ENCODE peak calls at places on chromosomes 3 and 15, in five cellular contexts. One of them, this sample, is unnamed.

GRCh38 chr3:27090265-27091041 is 278.7 kb downstream of the NEK10 start:
- DNase-seq in H54: no peak
- DNase-seq in right atrium auricular region: no peak
- DNase-seq in aorta: no peak
- DNase-seq in cardiac fibroblast: peak; percentile 18
- DNase-seq in this sample: no peak

GRCh38 chr3:192651854-192652510 is 75.4 kb downstream of the FGF12 start:
- DNase-seq in H54: no peak
- DNase-seq in right atrium auricular region: no peak
- DNase-seq in aorta: no peak
- DNase-seq in cardiac fibroblast: no peak
- DNase-seq in this sample: no peak

GRCh38 chr3:134601539-134602439 is 49.0 kb downstream of the KY start:
- DNase-seq in H54: peak; percentile 21
- DNase-seq in right atrium auricular region: no peak
- DNase-seq in aorta: no peak
- DNase-seq in cardiac fibroblast: peak; percentile 59
- DNase-seq in this sample: no peak

GRCh38 chr3:52444860-52445793 is at the start of gene SEMA3G:
- DNase-seq in H54: peak; percentile 76
- DNase-seq in right atrium auricular region: no peak
- DNase-seq in aorta: peak; percentile 87
- DNase-seq in cardiac fibroblast: peak; percentile 41
- DNase-seq in this sample: peak; percentile 90

GRCh38 chr3:18712713-18713575 is 287.8 kb upstream of the SATB1 start:
- DNase-seq in H54: no peak
- DNase-seq in right atrium auricular region: no peak
- DNase-seq in aorta: no peak
- DNase-seq in cardiac fibroblast: no peak
- DNase-seq in this sample: no peak

GRCh38 chr3:16801223-16801622 is 83.5 kb upstream of the PLCL2 start:
- DNase-seq in H54: no peak
- DNase-seq in right atrium auricular region: no peak
- DNase-seq in aorta: no peak
- DNase-seq in cardiac fibroblast: peak; percentile 28
- DNase-seq in this sample: no peak

GRCh38 chr3:185693985-185694675 is 108.0 kb downstream of the SENP2 start:
- DNase-seq in H54: no peak
- DNase-seq in right atrium auricular region: no peak
- DNase-seq in aorta: no peak
- DNase-seq in cardiac fibroblast: peak; percentile 60
- DNase-seq in this sample: no peak

GRCh38 chr15:74889390-74889881 is 406 bp upstream of the MPI start:
- DNase-seq in H54: no peak
- DNase-seq in right atrium auricular region: peak; percentile 67
- DNase-seq in aorta: peak; percentile 74
- DNase-seq in cardiac fibroblast: peak; percentile 55
- DNase-seq in this sample: peak; percentile 77

GRCh38 chr15:93347917-93348316 is 258.9 kb upstream of the RGMA start:
- DNase-seq in H54: no peak
- DNase-seq in right atrium auricular region: no peak
- DNase-seq in aorta: no peak
- DNase-seq in cardiac fibroblast: no peak
- DNase-seq in this sample: no peak

GRCh38 chr3:21621396-21621695 is 129.7 kb downstream of the ZNF385D start:
- DNase-seq in H54: no peak
- DNase-seq in right atrium auricular region: no peak
- DNase-seq in aorta: no peak
- DNase-seq in cardiac fibroblast: peak; percentile 75
- DNase-seq in this sample: no peak

GRCh38 chr3:133896002-133896761 is 500 bp upstream of the RAB6B start:
- DNase-seq in H54: no peak
- DNase-seq in right atrium auricular region: no peak
- DNase-seq in aorta: no peak
- DNase-seq in cardiac fibroblast: peak; percentile 10
- DNase-seq in this sample: peak; percentile 58

GRCh38 chr3:176513604-176514003 is 683.7 kb downstream of the TBL1XR1 start:
- DNase-seq in H54: no peak
- DNase-seq in right atrium auricular region: no peak
- DNase-seq in aorta: no peak
- DNase-seq in cardiac fibroblast: no peak
- DNase-seq in this sample: no peak